ENCODE peak calls at places on chromosomes 2 and 18, in seven cellular contexts. E is coronary artery; Y is GM06990; X is ovary; W is CD8-positive, alpha-beta T cell; F is A549; Z is fibroblast of pulmonary artery. O is an unnamed sample.

GRCh38 chr2:24359701-24360049 is 661 bp downstream of the ITSN2 start:
- DNase-seq in E (no peak), Y (no peak), X (peak), W (peak), F (no peak), Z (peak), O (peak)

GRCh38 chr2:129011466-129012061 is 692.9 kb upstream of the HS6ST1 start:
- DNase-seq in E (no peak), Y (no peak), X (no peak), W (no peak), F (no peak), Z (no peak), O (no peak)

GRCh38 chr2:238021327-238021726 is 39.5 kb upstream of the SCLY start:
- DNase-seq in E (no peak), Y (no peak), X (no peak), W (no peak), F (no peak), Z (no peak), O (no peak)

GRCh38 chr2:162473-163135 is 101.2 kb downstream of the SH3YL1 start:
- DNase-seq in E (no peak), Y (no peak), X (no peak), W (no peak), F (no peak), Z (no peak), O (no peak)

GRCh38 chr2:206728277-206729199 is 10.3 kb upstream of the DYTN start:
- DNase-seq in E (no peak), Y (no peak), X (no peak), W (no peak), F (peak), Z (peak), O (no peak)

GRCh38 chr2:240983996-240984498 is 14.4 kb upstream of the SNED1 start:
- DNase-seq in E (no peak), Y (no peak), X (no peak), W (no peak), F (no peak), Z (no peak), O (no peak)

GRCh38 chr2:150403457-150403856 is 84.0 kb downstream of the RND3 start:
- DNase-seq in E (no peak), Y (peak), X (no peak), W (no peak), F (no peak), Z (no peak), O (no peak)

GRCh38 chr2:16196687-16197503 is 256.5 kb downstream of the MYCN start:
- DNase-seq in E (no peak), Y (no peak), X (no peak), W (no peak), F (no peak), Z (no peak), O (no peak)

GRCh38 chr18:8431036-8431435 is 178.2 kb upstream of the RAB12 start:
- DNase-seq in E (no peak), Y (no peak), X (no peak), W (no peak), F (no peak), Z (no peak), O (no peak)

GRCh38 chr2:50597206-50597605 is 434.7 kb downstream of the NRXN1 start:
- DNase-seq in E (no peak), Y (no peak), X (no peak), W (no peak), F (no peak), Z (no peak), O (no peak)
- TF ChIP-seq CTCF in E (no peak), Y (no peak), X (no peak), W (no peak), F (no peak), Z (no peak), O (no peak)

DNA sequence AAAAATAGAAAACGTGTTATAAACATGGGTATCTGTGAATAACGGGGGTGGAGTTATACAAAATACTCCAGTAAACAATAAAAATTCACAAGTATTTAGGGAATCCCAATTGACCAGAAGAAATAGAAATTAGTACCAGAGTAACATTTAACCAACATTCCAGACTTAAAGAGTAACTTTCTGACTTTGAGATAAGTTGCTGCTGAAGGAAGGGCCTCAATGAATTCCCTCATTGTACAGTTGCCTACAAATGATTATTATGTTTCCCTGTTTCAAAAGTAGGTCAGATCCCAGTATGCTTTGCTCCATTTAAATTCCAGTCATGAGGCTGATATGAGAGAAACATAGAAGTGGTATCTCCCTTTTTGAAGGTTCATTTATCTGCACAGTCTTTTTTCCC is 88.3 kb upstream of the KCNH7 start:
- DNase-seq in E (no peak), Y (no peak), X (no peak), W (no peak), F (no peak), Z (no peak), O (peak)
- H3K4me3 ChIP-seq in E (no peak), Y (no peak), X (no peak), W (no peak), F (no peak), Z (no peak), O (no peak)

GRCh38 chr2:8680931-8681760 is 710 bp upstream of the ID2 start:
- DNase-seq in E (peak), Y (peak), X (peak), W (no peak), F (no peak), Z (peak), O (peak)

GRCh38 chr2:8684885-8685696 is 3.2 kb downstream of the ID2 start:
- DNase-seq in E (peak), Y (peak), X (peak), W (no peak), F (peak), Z (peak), O (peak)

GRCh38 chr2:8684421-8684884 is 2.6 kb downstream of the ID2 start:
- DNase-seq in E (peak), Y (peak), X (peak), W (no peak), F (no peak), Z (peak), O (peak)

GRCh38 chr2:8681786-8682692 is at the start of gene ID2:
- DNase-seq in E (peak), Y (peak), X (peak), W (peak), F (peak), Z (peak), O (peak)

GRCh38 chr2:8682719-8683667 is 1.1 kb downstream of the ID2 start:
- DNase-seq in E (peak), Y (peak), X (peak), W (no peak), F (no peak), Z (peak), O (peak)
- TF ChIP-seq CTCF in E (no peak), Y (no peak), X (no peak), W (no peak), F (no peak), Z (no peak), O (no peak)

GRCh38 chr2:202030676-202031075 is 3.0 kb upstream of the FZD7 start:
- DNase-seq in E (no peak), Y (no peak), X (no peak), W (no peak), F (no peak), Z (no peak), O (peak)
- H3K4me3 ChIP-seq in E (no peak), Y (no peak), X (no peak), W (no peak), F (no peak), Z (no peak), O (no peak)

GRCh38 chr18:13893418-13893760 is 21.9 kb downstream of the MC2R start:
- DNase-seq in E (no peak), Y (peak), X (no peak), W (no peak), F (no peak), Z (no peak), O (no peak)

GRCh38 chr18:13888317-13888716 is 27.0 kb downstream of the MC2R start:
- DNase-seq in E (no peak), Y (no peak), X (no peak), W (no peak), F (no peak), Z (no peak), O (no peak)

GRCh38 chr18:13889661-13890060 is 25.7 kb downstream of the MC2R start:
- DNase-seq in E (no peak), Y (no peak), X (no peak), W (no peak), F (peak), Z (no peak), O (no peak)

GRCh38 chr18:13892098-13892497 is 23.2 kb downstream of the MC2R start:
- DNase-seq in E (no peak), Y (peak), X (no peak), W (no peak), F (no peak), Z (no peak), O (no peak)

GRCh38 chr18:13890962-13891361 is 24.4 kb downstream of the MC2R start:
- DNase-seq in E (no peak), Y (no peak), X (no peak), W (no peak), F (no peak), Z (no peak), O (no peak)
- TF ChIP-seq CTCF in E (no peak), Y (no peak), X (no peak), W (no peak), F (no peak), Z (no peak), O (no peak)

O was measured in AG10803.